ENCODE peak calls at places on chromosomes 16 and 17, in six cellular contexts. I is HS-5, F is HEK293T, V is NCI-H524, D is Panc1, R is fibroblast of the conjunctiva. Z is an unnamed sample.

GRCh38 chr16:12171206-12171605 is 194.7 kb downstream of the SNX29 start:
- DNase-seq in I (no peak), F (no peak), V (no peak), D (no peak), R (no peak), Z (no peak)

GRCh38 chr17:78888911-78889496 is 14.0 kb downstream of the CEP295NL start:
- DNase-seq in I (no peak), F (no peak), V (peak), D (no peak), R (no peak), Z (peak)

GRCh38 chr17:62663304-62663703 is 35.8 kb downstream of the MRC2 start:
- DNase-seq in I (no peak), F (no peak), V (no peak), D (no peak), R (no peak), Z (no peak)

GRCh38 chr17:18026408-18026776 is 12.6 kb downstream of the ATPAF2 start:
- DNase-seq in I (no peak), F (no peak), V (peak), D (no peak), R (peak), Z (peak)

GRCh38 chr16:80614908-80615696 is 74.3 kb downstream of the DYNLRB2 start:
- DNase-seq in I (peak), F (peak), V (no peak), D (no peak), R (peak), Z (no peak)

GRCh38 chr16:73011926-73012325 is 36.0 kb downstream of the ZFHX3 start:
- DNase-seq in I (no peak), F (no peak), V (no peak), D (no peak), R (no peak), Z (no peak)

GRCh38 chr16:52621651-52622050 is 74.7 kb upstream of the TOX3 start:
- DNase-seq in I (no peak), F (no peak), V (no peak), D (no peak), R (no peak), Z (no peak)

GRCh38 chr17:43651621-43652480 is 9.9 kb downstream of the MEOX1 start:
- DNase-seq in I (no peak), F (no peak), V (peak), D (no peak), R (no peak), Z (no peak)

GRCh38 chr16:50666658-50667496 is 14.2 kb downstream of the SNX20 start:
- DNase-seq in I (no peak), F (no peak), V (no peak), D (no peak), R (no peak), Z (no peak)

GRCh38 chr17:49527927-49528651 is 33.0 kb downstream of the NGFR start:
- DNase-seq in I (no peak), F (no peak), V (peak), D (no peak), R (no peak), Z (peak)

Z was measured in NCI-H82.